ENCODE peak calls at places on chromosome 22, in six cellular contexts. P, F, G, A, U and Y are unnamed samples.

GRCh38 chr22:17102297-17102667 is 17.5 kb downstream of the IL17RA start:
- DNase-seq in A (no peak), U (no peak), P (no peak), F (no peak), G (no peak), Y (no peak)

GRCh38 chr22:23219787-23220484 is 39.6 kb downstream of the BCR start:
- DNase-seq in F (no peak), U (peak; percentile 24), P (peak; percentile 77), A (peak; percentile 73), G (peak; percentile 58), Y (no peak)

GRCh38 chr22:27885977-27886842 is 32.8 kb downstream of the PITPNB start:
- DNase-seq in A (no peak), U (peak; percentile 34), G (no peak), P (peak; percentile 31), F (no peak), Y (peak; percentile 19)

GRCh38 chr22:50161508-50162390 is 8.8 kb upstream of the PANX2 start:
- DNase-seq in F (peak; percentile 67), P (no peak), G (no peak), U (no peak), A (no peak), Y (no peak)

GRCh38 chr22:23847310-23847920 is 8.6 kb upstream of the DERL3 start:
- DNase-seq in A (no peak), G (no peak), U (no peak), P (no peak), F (no peak), Y (no peak)

GRCh38 chr22:49925525-49926128 is 7.2 kb downstream of the CRELD2 start:
- DNase-seq in G (no peak), P (no peak), U (no peak), F (no peak), A (no peak), Y (peak; percentile 73)

GRCh38 chr22:46362221-46362933 is 26.9 kb downstream of the TRMU start:
- DNase-seq in P (no peak), F (no peak), G (no peak), A (no peak), U (no peak), Y (no peak)

GRCh38 chr22:36493690-36494110 is 12.3 kb upstream of the TXN2 start:
- DNase-seq in G (no peak), F (no peak), A (peak; percentile 67), U (no peak), P (peak; percentile 71), Y (no peak)

GRCh38 chr22:37544955-37545702 is 15.2 kb upstream of the CDC42EP1 start:
- DNase-seq in A (peak; percentile 84), G (peak; percentile 83), F (no peak), U (peak; percentile 73), P (peak; percentile 89), Y (peak; percentile 29)

GRCh38 chr22:48574776-48575566 is 1252.7 kb downstream of the BRD1 start:
- DNase-seq in G (no peak), U (peak; percentile 80), F (no peak), P (peak; percentile 44), A (no peak), Y (no peak)

GRCh38 chr22:36544107-36544620 is 15.2 kb upstream of the EIF3D start:
- DNase-seq in A (no peak), P (no peak), F (no peak), U (no peak), G (no peak), Y (no peak)

GRCh38 chr22:47442821-47443220 is 680.4 kb downstream of the TBC1D22A start:
- DNase-seq in P (no peak), U (no peak), A (no peak), F (peak; percentile 8), G (no peak), Y (no peak)

GRCh38 chr22:24208012-24208749 is 26.9 kb downstream of the SUSD2 start:
- DNase-seq in U (no peak), F (no peak), A (peak; percentile 64), G (no peak), P (peak; percentile 80), Y (no peak)

GRCh38 chr22:48391820-48392219 is 1435.9 kb downstream of the BRD1 start:
- DNase-seq in P (no peak), G (no peak), F (no peak), U (no peak), A (no peak), Y (no peak)

DNA sequence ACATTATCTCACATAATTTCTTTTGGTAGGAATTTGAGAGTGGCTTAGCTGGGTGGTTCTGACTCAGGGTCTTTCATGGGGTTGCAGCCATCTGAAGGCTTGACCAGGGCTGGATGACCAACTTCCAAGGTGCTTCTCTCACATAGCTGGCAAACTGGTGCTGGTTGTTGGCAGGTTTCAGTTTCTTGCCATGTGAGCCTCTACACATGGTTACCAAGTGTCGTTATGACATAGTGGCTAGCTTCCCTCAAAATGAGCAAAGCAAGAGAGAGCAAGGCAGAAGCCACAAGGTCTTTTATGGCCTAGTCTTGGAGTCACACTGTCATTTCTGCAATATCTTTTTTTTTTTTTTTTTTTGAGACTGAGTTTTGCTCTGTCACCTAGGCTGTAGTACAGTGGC is 4.2 kb upstream of the TFIP11 start:
- DNase-seq in F (no peak), P (no peak), G (no peak), U (no peak), A (no peak), Y (no peak)
- H3K27ac ChIP-seq in F (no peak overlapping the region), P (no peak overlapping the region), G (no peak overlapping the region), U (no peak overlapping the region), A (no peak overlapping the region), Y (no peak overlapping the region)

DNA sequence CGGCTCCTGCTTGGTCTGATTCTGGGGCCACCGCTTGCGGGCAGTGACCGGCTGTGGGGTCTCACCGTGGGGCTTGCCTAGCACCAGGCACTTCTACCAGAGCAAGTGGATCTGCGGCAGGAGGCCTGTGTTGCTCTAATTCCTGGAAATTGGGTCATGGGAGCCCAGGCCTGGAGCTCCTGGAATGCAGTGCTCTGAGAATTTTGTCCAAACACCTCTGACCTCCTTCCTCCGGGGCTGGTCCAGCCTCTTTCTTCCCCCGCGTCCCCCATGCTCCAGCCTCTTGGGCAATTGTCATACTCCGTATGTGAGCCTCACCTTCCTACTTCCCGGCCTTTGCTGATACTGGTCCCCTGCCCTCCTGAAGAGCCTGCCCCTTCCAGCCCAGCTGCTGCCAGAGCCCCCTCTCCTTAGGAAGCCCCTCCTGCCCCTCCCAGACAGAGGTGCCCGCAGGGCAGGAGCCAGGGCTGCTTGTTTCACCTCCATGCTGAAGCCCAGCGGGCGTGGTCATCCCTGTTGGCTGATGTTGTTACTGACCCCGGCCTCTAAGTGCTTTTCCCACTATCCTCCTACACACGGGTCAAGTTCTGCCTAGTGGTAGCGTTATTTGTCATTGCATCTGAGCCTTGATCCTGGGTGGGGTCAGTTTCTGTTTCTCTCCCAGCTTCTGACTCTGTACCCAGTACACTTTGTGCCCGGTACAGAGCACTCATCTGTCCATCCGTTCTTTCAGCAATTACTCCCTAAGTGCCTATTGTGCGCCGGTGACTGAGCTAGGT is 9.6 kb downstream of the MGAT3 start:
- DNase-seq in U (no peak), A (no peak), F (no peak), G (no peak), P (no peak), Y (no peak)
- H3K4me3 ChIP-seq in U (no peak overlapping the region), A (no peak overlapping the region), F (no peak overlapping the region), G (no peak overlapping the region), P (no peak overlapping the region), Y (no peak overlapping the region)

GRCh38 chr22:41499624-41500280 is 30.8 kb downstream of the ACO2 start:
- DNase-seq in G (no peak), U (no peak), A (no peak), F (no peak), P (no peak), Y (no peak)
- H3K27ac ChIP-seq in G (no peak overlapping the region), U (no peak overlapping the region), A (no peak overlapping the region), F (no peak overlapping the region), P (no peak overlapping the region), Y (no peak overlapping the region)

GRCh38 chr22:40271440-40271839 is 74.9 kb upstream of the ADSL start:
- DNase-seq in F (no peak), P (no peak), U (no peak), A (no peak), G (no peak), Y (no peak)

GRCh38 chr22:40279017-40279416 is 67.3 kb upstream of the ADSL start:
- DNase-seq in A (no peak), U (no peak), P (no peak), G (no peak), F (no peak), Y (no peak)

GRCh38 chr22:40273319-40273718 is 73.0 kb upstream of the ADSL start:
- DNase-seq in F (no peak), U (no peak), A (no peak), G (no peak), P (no peak), Y (no peak)

GRCh38 chr22:40281717-40282116 is 64.6 kb upstream of the ADSL start:
- DNase-seq in A (no peak), G (no peak), P (no peak), F (no peak), U (no peak), Y (no peak)

DNA sequence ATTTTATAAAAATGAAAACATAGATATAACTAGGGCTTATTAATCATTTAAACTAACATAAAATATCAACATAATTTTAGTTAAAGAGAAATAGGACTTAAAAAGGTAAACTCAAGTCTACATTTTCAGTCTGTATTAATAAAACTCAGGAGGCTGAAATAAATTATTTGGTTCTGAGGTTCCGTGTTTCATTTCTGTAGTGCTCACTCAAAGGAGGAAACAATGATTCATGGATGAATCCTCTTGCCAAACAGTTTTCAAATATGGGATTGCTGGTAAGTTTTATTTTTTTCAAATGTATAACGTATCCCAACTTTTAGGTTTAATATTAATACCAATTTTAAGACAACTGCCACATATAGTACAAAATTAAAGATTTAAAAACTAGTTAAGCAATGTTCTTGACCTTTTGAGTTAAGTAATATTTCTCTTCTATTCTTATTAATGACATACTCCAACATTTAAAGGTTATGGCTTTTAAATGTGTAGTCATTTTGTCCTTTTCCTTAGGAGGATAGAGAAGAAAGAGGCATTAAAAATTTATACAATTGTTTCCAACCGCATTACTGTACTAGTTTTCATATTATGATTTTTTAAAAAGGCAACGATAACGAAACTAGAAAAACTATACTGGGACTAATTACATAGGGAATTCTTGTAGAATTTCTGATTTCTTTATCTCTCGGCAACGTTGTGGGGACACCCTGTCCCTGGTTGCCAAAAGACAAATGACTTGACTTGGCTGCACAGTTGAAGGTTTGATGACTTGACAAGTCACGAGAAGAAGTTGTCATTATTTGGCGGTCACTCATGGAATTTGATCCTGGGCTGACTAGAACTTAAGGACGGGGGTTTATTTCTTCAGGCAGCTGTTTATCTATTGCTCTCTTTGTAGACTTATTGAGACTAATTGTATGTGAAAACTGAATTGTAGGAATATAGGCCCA is 69.2 kb upstream of the ADSL start:
- DNase-seq in U (no peak), P (no peak), G (peak; percentile 35), A (no peak), F (no peak), Y (no peak)
- H3K4me3 ChIP-seq in U (no peak overlapping the region), P (no peak overlapping the region), G (no peak overlapping the region), A (peak overlapping the region; percentile 32), F (peak overlapping the region; percentile 64), Y (peak overlapping the region; percentile 57)

GRCh38 chr22:45120440-45120839 is 43.3 kb upstream of the NUP50 start:
- DNase-seq in G (no peak), P (no peak), F (no peak), A (no peak), U (no peak), Y (no peak)
- H3K27ac ChIP-seq in G (no peak overlapping the region), P (no peak overlapping the region), F (no peak overlapping the region), A (no peak overlapping the region), U (no peak overlapping the region), Y (no peak overlapping the region)